ENCODE peak calls at places on chromosomes 16 and 17, in seven cellular contexts. One of them, this sample, is unnamed.

GRCh38 chr17:71460943-71461342 is 659.9 kb upstream of the SOX9 start:
- DNase-seq in stimulated activated effector memory CD8-positive, alpha-beta T cell treated with anti-CD3 and anti-CD28 coated beads, Interleukin-12 subunit alpha, Interleukin-12 subunit beta, amount 100 ng/mL, for 72 hours: no peak
- DNase-seq in A549: no peak
- DNase-seq in AG09309: no peak
- DNase-seq in hippocampal formation: peak
- DNase-seq in stimulated activated CD8-positive, alpha-beta memory T cell treated with anti-CD3 and anti-CD28 coated beads, Interleukin-4, amount 100 ng/mL, for 1 hour: no peak
- DNase-seq in DMS 273 treated with DMSO at 0.1 percent for 48 hours: no peak
- DNase-seq in this sample: peak

GRCh38 chr16:64092284-64092683 is 1029.6 kb downstream of the CDH11 start:
- DNase-seq in AG09309: peak
- DNase-seq in stimulated activated effector memory CD8-positive, alpha-beta T cell treated with anti-CD3 and anti-CD28 coated beads, Interleukin-12 subunit alpha, Interleukin-12 subunit beta, amount 100 ng/mL, for 72 hours: no peak
- DNase-seq in hippocampal formation: no peak
- DNase-seq in A549: no peak
- DNase-seq in DMS 273 treated with DMSO at 0.1 percent for 48 hours: no peak
- DNase-seq in stimulated activated CD8-positive, alpha-beta memory T cell treated with anti-CD3 and anti-CD28 coated beads, Interleukin-4, amount 100 ng/mL, for 1 hour: no peak
- DNase-seq in this sample: no peak

GRCh38 chr17:40351185-40352043 is 13.1 kb downstream of the GJD3 start:
- DNase-seq in A549: no peak
- DNase-seq in stimulated activated CD8-positive, alpha-beta memory T cell treated with anti-CD3 and anti-CD28 coated beads, Interleukin-4, amount 100 ng/mL, for 1 hour: no peak
- DNase-seq in hippocampal formation: no peak
- DNase-seq in DMS 273 treated with DMSO at 0.1 percent for 48 hours: no peak
- DNase-seq in stimulated activated effector memory CD8-positive, alpha-beta T cell treated with anti-CD3 and anti-CD28 coated beads, Interleukin-12 subunit alpha, Interleukin-12 subunit beta, amount 100 ng/mL, for 72 hours: no peak
- DNase-seq in AG09309: no peak
- DNase-seq in this sample: no peak

GRCh38 chr17:50174444-50174843 is 8.6 kb downstream of the SGCA start:
- DNase-seq in stimulated activated effector memory CD8-positive, alpha-beta T cell treated with anti-CD3 and anti-CD28 coated beads, Interleukin-12 subunit alpha, Interleukin-12 subunit beta, amount 100 ng/mL, for 72 hours: no peak
- DNase-seq in hippocampal formation: no peak
- DNase-seq in stimulated activated CD8-positive, alpha-beta memory T cell treated with anti-CD3 and anti-CD28 coated beads, Interleukin-4, amount 100 ng/mL, for 1 hour: no peak
- DNase-seq in DMS 273 treated with DMSO at 0.1 percent for 48 hours: no peak
- DNase-seq in AG09309: no peak
- DNase-seq in A549: no peak
- DNase-seq in this sample: no peak

GRCh38 chr16:54602666-54603065 is 316.1 kb upstream of the IRX3 start:
- DNase-seq in stimulated activated effector memory CD8-positive, alpha-beta T cell treated with anti-CD3 and anti-CD28 coated beads, Interleukin-12 subunit alpha, Interleukin-12 subunit beta, amount 100 ng/mL, for 72 hours: no peak
- DNase-seq in A549: no peak
- DNase-seq in stimulated activated CD8-positive, alpha-beta memory T cell treated with anti-CD3 and anti-CD28 coated beads, Interleukin-4, amount 100 ng/mL, for 1 hour: no peak
- DNase-seq in DMS 273 treated with DMSO at 0.1 percent for 48 hours: peak
- DNase-seq in AG09309: no peak
- DNase-seq in hippocampal formation: no peak
- DNase-seq in this sample: peak

GRCh38 chr17:77234695-77235094 is 93.9 kb downstream of the SEC14L1 start:
- DNase-seq in stimulated activated CD8-positive, alpha-beta memory T cell treated with anti-CD3 and anti-CD28 coated beads, Interleukin-4, amount 100 ng/mL, for 1 hour: no peak
- DNase-seq in stimulated activated effector memory CD8-positive, alpha-beta T cell treated with anti-CD3 and anti-CD28 coated beads, Interleukin-12 subunit alpha, Interleukin-12 subunit beta, amount 100 ng/mL, for 72 hours: no peak
- DNase-seq in A549: no peak
- DNase-seq in DMS 273 treated with DMSO at 0.1 percent for 48 hours: no peak
- DNase-seq in AG09309: no peak
- DNase-seq in hippocampal formation: no peak
- DNase-seq in this sample: no peak

GRCh38 chr17:50961282-50962220 is 95.4 kb upstream of the TOB1 start:
- DNase-seq in stimulated activated CD8-positive, alpha-beta memory T cell treated with anti-CD3 and anti-CD28 coated beads, Interleukin-4, amount 100 ng/mL, for 1 hour: no peak
- DNase-seq in hippocampal formation: no peak
- DNase-seq in A549: no peak
- DNase-seq in stimulated activated effector memory CD8-positive, alpha-beta T cell treated with anti-CD3 and anti-CD28 coated beads, Interleukin-12 subunit alpha, Interleukin-12 subunit beta, amount 100 ng/mL, for 72 hours: no peak
- DNase-seq in AG09309: no peak
- DNase-seq in DMS 273 treated with DMSO at 0.1 percent for 48 hours: no peak
- DNase-seq in this sample: no peak

GRCh38 chr16:67248401-67249177 is at the start of gene SLC9A5:
- DNase-seq in DMS 273 treated with DMSO at 0.1 percent for 48 hours: no peak
- DNase-seq in stimulated activated effector memory CD8-positive, alpha-beta T cell treated with anti-CD3 and anti-CD28 coated beads, Interleukin-12 subunit alpha, Interleukin-12 subunit beta, amount 100 ng/mL, for 72 hours: peak
- DNase-seq in A549: no peak
- DNase-seq in stimulated activated CD8-positive, alpha-beta memory T cell treated with anti-CD3 and anti-CD28 coated beads, Interleukin-4, amount 100 ng/mL, for 1 hour: no peak
- DNase-seq in hippocampal formation: no peak
- DNase-seq in AG09309: no peak
- DNase-seq in this sample: no peak

GRCh38 chr17:8109669-8110455 is 8.5 kb downstream of the ALOXE3 start:
- DNase-seq in stimulated activated effector memory CD8-positive, alpha-beta T cell treated with anti-CD3 and anti-CD28 coated beads, Interleukin-12 subunit alpha, Interleukin-12 subunit beta, amount 100 ng/mL, for 72 hours: peak
- DNase-seq in A549: peak
- DNase-seq in stimulated activated CD8-positive, alpha-beta memory T cell treated with anti-CD3 and anti-CD28 coated beads, Interleukin-4, amount 100 ng/mL, for 1 hour: no peak
- DNase-seq in AG09309: no peak
- DNase-seq in hippocampal formation: no peak
- DNase-seq in DMS 273 treated with DMSO at 0.1 percent for 48 hours: no peak
- DNase-seq in this sample: peak

GRCh38 chr17:41504126-41504977 is 1.1 kb downstream of the KRT13 start:
- DNase-seq in stimulated activated effector memory CD8-positive, alpha-beta T cell treated with anti-CD3 and anti-CD28 coated beads, Interleukin-12 subunit alpha, Interleukin-12 subunit beta, amount 100 ng/mL, for 72 hours: no peak
- DNase-seq in hippocampal formation: no peak
- DNase-seq in AG09309: no peak
- DNase-seq in DMS 273 treated with DMSO at 0.1 percent for 48 hours: no peak
- DNase-seq in stimulated activated CD8-positive, alpha-beta memory T cell treated with anti-CD3 and anti-CD28 coated beads, Interleukin-4, amount 100 ng/mL, for 1 hour: no peak
- DNase-seq in A549: no peak
- DNase-seq in this sample: no peak

GRCh38 chr16:55491691-55492090 is 12.7 kb downstream of the MMP2 start:
- DNase-seq in A549: no peak
- DNase-seq in hippocampal formation: no peak
- DNase-seq in DMS 273 treated with DMSO at 0.1 percent for 48 hours: no peak
- DNase-seq in stimulated activated effector memory CD8-positive, alpha-beta T cell treated with anti-CD3 and anti-CD28 coated beads, Interleukin-12 subunit alpha, Interleukin-12 subunit beta, amount 100 ng/mL, for 72 hours: no peak
- DNase-seq in AG09309: no peak
- DNase-seq in stimulated activated CD8-positive, alpha-beta memory T cell treated with anti-CD3 and anti-CD28 coated beads, Interleukin-4, amount 100 ng/mL, for 1 hour: no peak
- DNase-seq in this sample: no peak

GRCh38 chr17:2011421-2012371 is 13.4 kb downstream of the RTN4RL1 start:
- DNase-seq in hippocampal formation: no peak
- DNase-seq in stimulated activated effector memory CD8-positive, alpha-beta T cell treated with anti-CD3 and anti-CD28 coated beads, Interleukin-12 subunit alpha, Interleukin-12 subunit beta, amount 100 ng/mL, for 72 hours: no peak
- DNase-seq in A549: no peak
- DNase-seq in DMS 273 treated with DMSO at 0.1 percent for 48 hours: no peak
- DNase-seq in stimulated activated CD8-positive, alpha-beta memory T cell treated with anti-CD3 and anti-CD28 coated beads, Interleukin-4, amount 100 ng/mL, for 1 hour: no peak
- DNase-seq in AG09309: no peak
- DNase-seq in this sample: no peak

GRCh38 chr17:8654822-8655221 is 24.3 kb upstream of the MYH10 start:
- DNase-seq in AG09309: no peak
- DNase-seq in A549: no peak
- DNase-seq in DMS 273 treated with DMSO at 0.1 percent for 48 hours: no peak
- DNase-seq in stimulated activated CD8-positive, alpha-beta memory T cell treated with anti-CD3 and anti-CD28 coated beads, Interleukin-4, amount 100 ng/mL, for 1 hour: no peak
- DNase-seq in stimulated activated effector memory CD8-positive, alpha-beta T cell treated with anti-CD3 and anti-CD28 coated beads, Interleukin-12 subunit alpha, Interleukin-12 subunit beta, amount 100 ng/mL, for 72 hours: no peak
- DNase-seq in hippocampal formation: no peak
- DNase-seq in this sample: no peak

GRCh38 chr16:67407788-67408452 is 8.4 kb downstream of the ZDHHC1 start:
- DNase-seq in A549: no peak
- DNase-seq in stimulated activated CD8-positive, alpha-beta memory T cell treated with anti-CD3 and anti-CD28 coated beads, Interleukin-4, amount 100 ng/mL, for 1 hour: no peak
- DNase-seq in DMS 273 treated with DMSO at 0.1 percent for 48 hours: no peak
- DNase-seq in hippocampal formation: no peak
- DNase-seq in stimulated activated effector memory CD8-positive, alpha-beta T cell treated with anti-CD3 and anti-CD28 coated beads, Interleukin-12 subunit alpha, Interleukin-12 subunit beta, amount 100 ng/mL, for 72 hours: no peak
- DNase-seq in AG09309: no peak
- DNase-seq in this sample: no peak

GRCh38 chr17:75950421-75950820 is 9.6 kb upstream of the FBF1 start:
- DNase-seq in A549: no peak
- DNase-seq in stimulated activated CD8-positive, alpha-beta memory T cell treated with anti-CD3 and anti-CD28 coated beads, Interleukin-4, amount 100 ng/mL, for 1 hour: no peak
- DNase-seq in DMS 273 treated with DMSO at 0.1 percent for 48 hours: no peak
- DNase-seq in hippocampal formation: no peak
- DNase-seq in stimulated activated effector memory CD8-positive, alpha-beta T cell treated with anti-CD3 and anti-CD28 coated beads, Interleukin-12 subunit alpha, Interleukin-12 subunit beta, amount 100 ng/mL, for 72 hours: no peak
- DNase-seq in AG09309: no peak
- DNase-seq in this sample: no peak

GRCh38 chr16:68658258-68658973 is 13.3 kb downstream of the CDH3 start:
- DNase-seq in A549: peak
- DNase-seq in stimulated activated CD8-positive, alpha-beta memory T cell treated with anti-CD3 and anti-CD28 coated beads, Interleukin-4, amount 100 ng/mL, for 1 hour: no peak
- DNase-seq in DMS 273 treated with DMSO at 0.1 percent for 48 hours: no peak
- DNase-seq in AG09309: peak
- DNase-seq in stimulated activated effector memory CD8-positive, alpha-beta T cell treated with anti-CD3 and anti-CD28 coated beads, Interleukin-12 subunit alpha, Interleukin-12 subunit beta, amount 100 ng/mL, for 72 hours: no peak
- DNase-seq in hippocampal formation: no peak
- DNase-seq in this sample: no peak

GRCh38 chr17:871731-872517 is 89.8 kb downstream of the MRM3 start:
- DNase-seq in AG09309: no peak
- DNase-seq in hippocampal formation: no peak
- DNase-seq in stimulated activated effector memory CD8-positive, alpha-beta T cell treated with anti-CD3 and anti-CD28 coated beads, Interleukin-12 subunit alpha, Interleukin-12 subunit beta, amount 100 ng/mL, for 72 hours: no peak
- DNase-seq in stimulated activated CD8-positive, alpha-beta memory T cell treated with anti-CD3 and anti-CD28 coated beads, Interleukin-4, amount 100 ng/mL, for 1 hour: no peak
- DNase-seq in A549: no peak
- DNase-seq in DMS 273 treated with DMSO at 0.1 percent for 48 hours: no peak
- DNase-seq in this sample: no peak

GRCh38 chr17:49252148-49252682 is 21.6 kb upstream of the PHOSPHO1 start:
- DNase-seq in AG09309: no peak
- DNase-seq in stimulated activated CD8-positive, alpha-beta memory T cell treated with anti-CD3 and anti-CD28 coated beads, Interleukin-4, amount 100 ng/mL, for 1 hour: no peak
- DNase-seq in stimulated activated effector memory CD8-positive, alpha-beta T cell treated with anti-CD3 and anti-CD28 coated beads, Interleukin-12 subunit alpha, Interleukin-12 subunit beta, amount 100 ng/mL, for 72 hours: no peak
- DNase-seq in hippocampal formation: no peak
- DNase-seq in A549: no peak
- DNase-seq in DMS 273 treated with DMSO at 0.1 percent for 48 hours: no peak
- DNase-seq in this sample: no peak

GRCh38 chr16:5582529-5582928 is 484.9 kb upstream of the EEF2KMT start:
- DNase-seq in stimulated activated CD8-positive, alpha-beta memory T cell treated with anti-CD3 and anti-CD28 coated beads, Interleukin-4, amount 100 ng/mL, for 1 hour: no peak
- DNase-seq in A549: no peak
- DNase-seq in AG09309: no peak
- DNase-seq in hippocampal formation: no peak
- DNase-seq in stimulated activated effector memory CD8-positive, alpha-beta T cell treated with anti-CD3 and anti-CD28 coated beads, Interleukin-12 subunit alpha, Interleukin-12 subunit beta, amount 100 ng/mL, for 72 hours: no peak
- DNase-seq in DMS 273 treated with DMSO at 0.1 percent for 48 hours: no peak
- DNase-seq in this sample: no peak

GRCh38 chr17:74408262-74408661 is 23.6 kb upstream of the GPRC5C start:
- DNase-seq in A549: peak
- DNase-seq in stimulated activated effector memory CD8-positive, alpha-beta T cell treated with anti-CD3 and anti-CD28 coated beads, Interleukin-12 subunit alpha, Interleukin-12 subunit beta, amount 100 ng/mL, for 72 hours: no peak
- DNase-seq in AG09309: no peak
- DNase-seq in stimulated activated CD8-positive, alpha-beta memory T cell treated with anti-CD3 and anti-CD28 coated beads, Interleukin-4, amount 100 ng/mL, for 1 hour: no peak
- DNase-seq in hippocampal formation: no peak
- DNase-seq in DMS 273 treated with DMSO at 0.1 percent for 48 hours: no peak
- DNase-seq in this sample: no peak

GRCh38 chr17:17626840-17627239 is 35.3 kb upstream of the PEMT start:
- DNase-seq in stimulated activated effector memory CD8-positive, alpha-beta T cell treated with anti-CD3 and anti-CD28 coated beads, Interleukin-12 subunit alpha, Interleukin-12 subunit beta, amount 100 ng/mL, for 72 hours: no peak
- DNase-seq in stimulated activated CD8-positive, alpha-beta memory T cell treated with anti-CD3 and anti-CD28 coated beads, Interleukin-4, amount 100 ng/mL, for 1 hour: no peak
- DNase-seq in A549: no peak
- DNase-seq in DMS 273 treated with DMSO at 0.1 percent for 48 hours: no peak
- DNase-seq in hippocampal formation: no peak
- DNase-seq in AG09309: no peak
- DNase-seq in this sample: no peak

GRCh38 chr17:81165246-81166032 is at the start of gene PVALEF:
- DNase-seq in A549: peak
- DNase-seq in stimulated activated effector memory CD8-positive, alpha-beta T cell treated with anti-CD3 and anti-CD28 coated beads, Interleukin-12 subunit alpha, Interleukin-12 subunit beta, amount 100 ng/mL, for 72 hours: no peak
- DNase-seq in stimulated activated CD8-positive, alpha-beta memory T cell treated with anti-CD3 and anti-CD28 coated beads, Interleukin-4, amount 100 ng/mL, for 1 hour: no peak
- DNase-seq in DMS 273 treated with DMSO at 0.1 percent for 48 hours: no peak
- DNase-seq in AG09309: no peak
- DNase-seq in hippocampal formation: peak
- DNase-seq in this sample: no peak

GRCh38 chr17:46782250-46782953 is 36.1 kb downstream of the WNT3 start:
- DNase-seq in stimulated activated CD8-positive, alpha-beta memory T cell treated with anti-CD3 and anti-CD28 coated beads, Interleukin-4, amount 100 ng/mL, for 1 hour: no peak
- DNase-seq in hippocampal formation: no peak
- DNase-seq in AG09309: no peak
- DNase-seq in DMS 273 treated with DMSO at 0.1 percent for 48 hours: no peak
- DNase-seq in A549: peak
- DNase-seq in stimulated activated effector memory CD8-positive, alpha-beta T cell treated with anti-CD3 and anti-CD28 coated beads, Interleukin-12 subunit alpha, Interleukin-12 subunit beta, amount 100 ng/mL, for 72 hours: no peak
- DNase-seq in this sample: no peak

GRCh38 chr16:67109407-67110135 is at the start of gene PHAF1:
- DNase-seq in stimulated activated CD8-positive, alpha-beta memory T cell treated with anti-CD3 and anti-CD28 coated beads, Interleukin-4, amount 100 ng/mL, for 1 hour: peak
- DNase-seq in stimulated activated effector memory CD8-positive, alpha-beta T cell treated with anti-CD3 and anti-CD28 coated beads, Interleukin-12 subunit alpha, Interleukin-12 subunit beta, amount 100 ng/mL, for 72 hours: peak
- DNase-seq in hippocampal formation: peak
- DNase-seq in DMS 273 treated with DMSO at 0.1 percent for 48 hours: peak
- DNase-seq in A549: peak
- DNase-seq in AG09309: no peak
- DNase-seq in this sample: peak